ENCODE peak calls at places on chromosomes 5 and 9, in nine cellular contexts. O, T, J, Y, G, F, V, E and K are unnamed samples.

GRCh38 chr9:124011460-124012301 is at the start of gene LHX2:
- DNase-seq in O (peak; percentile 81), T (peak; percentile 53), J (peak; percentile 69), Y (no peak), G (no peak), F (peak; percentile 9), V (peak; percentile 98), E (peak; percentile 85), K (no peak)

GRCh38 chr5:149298163-149298562 is 26.5 kb downstream of the AFAP1L1 start:
- DNase-seq in O (no peak), T (no peak), J (no peak), Y (no peak), G (no peak), F (no peak), V (no peak), E (no peak), K (no peak)

GRCh38 chr5:90558344-90559192 is at the start of gene ADGRV1:
- DNase-seq in O (peak; percentile 8), T (peak; percentile 34), J (peak; percentile 82), Y (no peak), G (no peak), F (peak; percentile 26), V (peak; percentile 99), E (peak; percentile 76), K (no peak)

GRCh38 chr9:93094294-93095204 is 1.5 kb upstream of the CARD19 start:
- DNase-seq in O (no peak), T (peak; percentile 75), J (no peak), Y (no peak), G (peak; percentile 79), F (no peak), V (peak; percentile 27), E (no peak), K (no peak)

GRCh38 chr9:116900543-116900942 is 213.4 kb downstream of the TRIM32 start:
- DNase-seq in O (no peak), T (no peak), J (no peak), Y (no peak), G (no peak), F (no peak), V (no peak), E (no peak), K (no peak)

GRCh38 chr5:82168294-82168693 is 109.9 kb downstream of the RPS23 start:
- DNase-seq in O (no peak), T (no peak), J (no peak), Y (no peak), G (no peak), F (no peak), V (no peak), E (peak; percentile 46), K (no peak)

GRCh38 chr5:82813951-82814350 is 263.2 kb downstream of the TMEM167A start:
- DNase-seq in O (no peak), T (no peak), J (no peak), Y (no peak), G (no peak), F (no peak), V (no peak), E (no peak), K (no peak)

GRCh38 chr9:33388110-33388994 is 14.0 kb downstream of the AQP7 start:
- DNase-seq in O (no peak), T (no peak), J (no peak), Y (no peak), G (no peak), F (no peak), V (peak; percentile 27), E (no peak), K (no peak)

GRCh38 chr9:35085078-35085477 is 5.3 kb upstream of the FANCG start:
- DNase-seq in O (no peak), T (no peak), J (no peak), Y (no peak), G (no peak), F (no peak), V (no peak), E (no peak), K (no peak)

GRCh38 chr5:1315709-1316587 is 21.1 kb upstream of the TERT start:
- DNase-seq in O (no peak), T (no peak), J (peak; percentile 95), Y (peak; percentile 78), G (peak; percentile 99), F (no peak), V (peak; percentile 28), E (no peak), K (no peak)

GRCh38 chr9:94961870-94962269 is 235.4 kb downstream of the AOPEP start:
- DNase-seq in O (no peak), T (no peak), J (no peak), Y (no peak), G (no peak), F (no peak), V (no peak), E (no peak), K (no peak)

GRCh38 chr5:55575815-55576583 is 41.2 kb upstream of the PLPP1 start:
- DNase-seq in O (no peak), T (no peak), J (no peak), Y (no peak), G (no peak), F (no peak), V (no peak), E (peak; percentile 80), K (no peak)

GRCh38 chr5:122498163-122498562 is 186.1 kb downstream of the SNCAIP start:
- DNase-seq in O (no peak), T (peak; percentile 35), J (no peak), Y (no peak), G (no peak), F (peak; percentile 11), V (peak; percentile 63), E (no peak), K (no peak)

GRCh38 chr5:122499617-122500016 is 187.6 kb downstream of the SNCAIP start:
- DNase-seq in O (no peak), T (no peak), J (no peak), Y (no peak), G (no peak), F (no peak), V (no peak), E (no peak), K (no peak)

GRCh38 chr5:122501087-122501435 is 189.0 kb downstream of the SNCAIP start:
- DNase-seq in O (no peak), T (no peak), J (no peak), Y (no peak), G (no peak), F (no peak), V (no peak), E (peak; percentile 11), K (no peak)

DNA sequence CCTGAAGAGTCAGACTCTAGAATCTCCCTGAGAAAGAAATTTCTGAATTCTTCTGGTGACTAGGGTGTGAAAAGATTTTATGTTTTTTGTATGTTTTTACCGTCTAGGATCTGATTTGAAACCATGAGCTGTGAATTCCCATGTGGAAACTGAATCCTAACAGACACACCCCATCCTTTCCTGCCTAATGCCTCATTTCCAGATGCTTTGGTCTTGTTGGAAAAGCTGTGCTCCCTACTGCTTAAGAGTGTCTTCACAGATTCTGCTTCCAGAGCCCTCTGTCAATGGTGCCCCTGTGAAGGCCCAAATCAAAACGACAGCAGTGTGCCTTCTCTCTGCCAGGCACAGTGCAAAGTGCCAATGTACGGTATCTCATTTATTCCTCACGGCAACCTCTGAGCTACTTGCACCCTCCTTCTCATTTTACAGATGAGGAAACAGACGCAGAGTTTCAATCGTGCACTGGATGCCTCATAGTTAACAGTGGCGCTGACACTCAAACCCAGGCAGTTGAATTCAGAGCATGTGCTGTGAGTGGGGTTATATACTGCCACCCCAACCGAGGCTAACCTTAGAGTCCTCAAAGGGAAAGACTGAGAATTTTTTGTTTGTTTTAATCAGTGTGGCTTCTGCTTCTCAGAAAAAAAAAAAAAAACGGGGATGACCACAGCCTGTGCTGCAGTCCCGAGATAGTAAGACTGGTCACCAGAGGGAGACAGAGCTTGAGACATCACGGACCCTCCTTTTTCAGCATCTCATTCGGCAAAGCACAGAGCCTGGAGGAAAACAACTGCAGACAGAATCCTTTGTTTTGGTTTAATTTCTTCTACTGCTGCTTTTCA is 188.4 kb downstream of the SNCAIP start:
- DNase-seq in O (peak; percentile 48), T (peak; percentile 47), J (peak; percentile 26), Y (no peak), G (peak; percentile 3), F (peak; percentile 73), V (peak; percentile 83), E (peak; percentile 48), K (peak; percentile 24)
- H3K27ac ChIP-seq in O (no peak overlapping the region), T (peak overlapping the region; percentile 74), J (no peak overlapping the region), Y (no peak overlapping the region), G (no peak overlapping the region), F (no peak overlapping the region), V (no peak overlapping the region), E (no peak overlapping the region), K (no peak overlapping the region)

DNA sequence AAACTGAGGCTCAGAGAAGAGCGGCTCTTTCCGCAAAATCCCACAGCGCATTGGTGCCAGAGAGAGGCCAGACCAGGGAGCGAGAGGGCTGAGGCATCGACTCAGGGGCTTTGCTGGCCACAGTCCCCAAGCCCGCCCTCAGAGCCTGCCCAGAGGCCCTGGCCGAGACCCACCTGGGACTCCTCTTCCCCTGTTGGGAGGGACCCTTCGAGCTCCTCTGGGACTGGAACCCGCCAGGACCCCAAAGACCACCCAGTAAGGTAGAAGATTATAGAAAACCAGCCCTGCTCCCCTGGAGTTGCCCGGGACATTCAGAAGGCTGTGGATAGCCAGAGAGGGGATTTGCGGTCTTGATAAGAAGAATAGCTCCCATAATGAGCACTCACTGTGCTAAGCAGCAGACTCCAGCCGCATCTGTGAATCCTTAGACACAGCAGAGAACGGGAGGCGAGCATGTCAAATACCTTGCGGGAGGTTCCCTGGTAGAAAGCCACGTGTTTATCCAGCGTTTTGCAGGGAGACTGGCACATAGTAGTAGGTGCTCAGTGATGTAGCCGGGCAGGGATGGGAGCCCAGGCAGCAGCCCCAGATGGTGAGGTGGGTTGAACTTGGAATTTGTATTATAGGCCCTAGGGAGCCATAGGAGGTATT is 651 bp upstream of the AK1 start:
- DNase-seq in O (no peak), T (peak; percentile 46), J (no peak), Y (no peak), G (no peak), F (no peak), V (peak; percentile 84), E (no peak), K (no peak)
- H3K4me3 ChIP-seq in O (peak overlapping the region; percentile 76), T (peak overlapping the region; percentile 46), J (peak overlapping the region; percentile 62), Y (peak overlapping the region; percentile 57), G (no peak overlapping the region), F (peak overlapping the region; percentile 62), V (peak overlapping the region; percentile 41), E (peak overlapping the region; percentile 38), K (peak overlapping the region; percentile 70)

GRCh38 chr5:93904917-93905316 is 163.5 kb upstream of the POU5F2 start:
- DNase-seq in O (no peak), T (no peak), J (no peak), Y (no peak), G (no peak), F (no peak), V (no peak), E (no peak), K (no peak)

GRCh38 chr5:93915142-93915553 is 173.7 kb upstream of the POU5F2 start:
- DNase-seq in O (no peak), T (no peak), J (no peak), Y (no peak), G (peak; percentile 60), F (no peak), V (peak; percentile 70), E (peak; percentile 63), K (peak; percentile 18)

GRCh38 chr5:93909356-93909755 is 168.0 kb upstream of the POU5F2 start:
- DNase-seq in O (no peak), T (no peak), J (no peak), Y (no peak), G (no peak), F (no peak), V (peak; percentile 7), E (no peak), K (no peak)
- TF ChIP-seq CTCF in O (peak; percentile 39), T (no peak), J (peak; percentile 58), Y (no peak), G (peak; percentile 46), F (peak; percentile 32), V (peak; percentile 44), E (peak; percentile 34), K (no peak)

GRCh38 chr5:132773114-132773513 is 3.9 kb downstream of the SEPTIN8 start:
- DNase-seq in O (no peak), T (no peak), J (no peak), Y (no peak), G (no peak), F (no peak), V (no peak), E (no peak), K (no peak)
- H3K27ac ChIP-seq in O (no peak overlapping the region), T (no peak overlapping the region), J (no peak overlapping the region), Y (peak overlapping the region; percentile 72), G (no peak overlapping the region), F (no peak overlapping the region), V (no peak overlapping the region), E (no peak overlapping the region), K (no peak overlapping the region)